ENCODE peak calls at places on chromosomes 7 and 10, in eight cellular contexts. H, Z, J, V, Q, N, M and C are unnamed samples.

GRCh38 chr10:18400911-18401260 is 250.5 kb downstream of the NSUN6 start:
- DNase-seq in H (no peak), Z (no peak), J (no peak), V (peak), Q (no peak), N (peak), M (no peak), C (peak)

GRCh38 chr7:72336887-72337821 is 75.0 kb downstream of the CALN1 start:
- DNase-seq in H (no peak), Z (no peak), J (no peak), V (peak), Q (no peak), N (no peak), M (no peak), C (no peak)

GRCh38 chr10:68989317-68989990 is 851 bp downstream of the KIFBP start:
- DNase-seq in H (peak), Z (no peak), J (peak), V (peak), Q (no peak), N (no peak), M (no peak), C (peak)

GRCh38 chr10:87837445-87837844 is 19.4 kb upstream of the ATAD1 start:
- DNase-seq in H (no peak), Z (no peak), J (no peak), V (no peak), Q (no peak), N (no peak), M (no peak), C (no peak)

GRCh38 chr7:45921699-45922519 is 837 bp upstream of the IGFBP3 start:
- DNase-seq in H (peak), Z (peak), J (peak), V (peak), Q (no peak), N (peak), M (no peak), C (peak)

GRCh38 chr7:28602282-28602681 is 190.0 kb downstream of the CREB5 start:
- DNase-seq in H (no peak), Z (no peak), J (no peak), V (no peak), Q (no peak), N (no peak), M (no peak), C (no peak)

GRCh38 chr10:72038458-72039001 is 49.8 kb downstream of the SPOCK2 start:
- DNase-seq in H (peak), Z (peak), J (peak), V (no peak), Q (no peak), N (no peak), M (no peak), C (no peak)

GRCh38 chr7:2781636-2782035 is 62.5 kb downstream of the GNA12 start:
- DNase-seq in H (no peak), Z (no peak), J (no peak), V (no peak), Q (no peak), N (no peak), M (no peak), C (no peak)

GRCh38 chr10:90413196-90413595 is 444.6 kb downstream of the HTR7 start:
- DNase-seq in H (peak), Z (no peak), J (peak), V (no peak), Q (no peak), N (no peak), M (no peak), C (no peak)

GRCh38 chr10:20891338-20891714 is 5.8 kb downstream of the NEBL start:
- DNase-seq in H (no peak), Z (no peak), J (peak), V (no peak), Q (no peak), N (no peak), M (no peak), C (no peak)

GRCh38 chr7:69883399-69883821 is 285.1 kb downstream of the AUTS2 start:
- DNase-seq in H (no peak), Z (no peak), J (no peak), V (no peak), Q (no peak), N (no peak), M (no peak), C (no peak)

GRCh38 chr10:87177-88080 is 38.3 kb upstream of the TUBB8 start:
- DNase-seq in H (no peak), Z (no peak), J (no peak), V (no peak), Q (no peak), N (no peak), M (no peak), C (no peak)

GRCh38 chr7:95470452-95470851 is 15.3 kb upstream of the ASB4 start:
- DNase-seq in H (peak), Z (peak), J (no peak), V (no peak), Q (no peak), N (peak), M (no peak), C (peak)

GRCh38 chr7:39609462-39610149 is 13.8 kb upstream of the RALA start:
- DNase-seq in H (no peak), Z (no peak), J (no peak), V (peak), Q (peak), N (peak), M (peak), C (peak)

GRCh38 chr10:133489816-133490588 is 36.3 kb downstream of the SCART1 start:
- DNase-seq in H (no peak), Z (no peak), J (no peak), V (no peak), Q (no peak), N (no peak), M (no peak), C (no peak)

GRCh38 chr7:56083150-56083785 is 9.5 kb downstream of the PHKG1 start:
- DNase-seq in H (no peak), Z (no peak), J (no peak), V (no peak), Q (no peak), N (no peak), M (no peak), C (no peak)

GRCh38 chr7:123682690-123683089 is 27.0 kb downstream of the LMOD2 start:
- DNase-seq in H (peak), Z (no peak), J (peak), V (no peak), Q (no peak), N (no peak), M (no peak), C (peak)

GRCh38 chr10:100847440-100847839 is 65.3 kb upstream of the SLF2 start:
- DNase-seq in H (peak), Z (no peak), J (peak), V (no peak), Q (no peak), N (no peak), M (peak), C (no peak)

GRCh38 chr7:6162331-6162620 is 110.1 kb downstream of the CYTH3 start:
- DNase-seq in H (no peak), Z (no peak), J (no peak), V (no peak), Q (no peak), N (no peak), M (no peak), C (no peak)

GRCh38 chr10:132707776-132708171 is 78.2 kb downstream of the NKX6-2 start:
- DNase-seq in H (no peak), Z (no peak), J (no peak), V (no peak), Q (no peak), N (peak), M (no peak), C (no peak)